ENCODE peak calls at places on chromosomes 16 and 17, in ten cellular contexts. T, Z, X, D, E, V, N, S, U and C are unnamed samples.

GRCh38 chr16:88319116-88319965 is 63.4 kb upstream of the ZNF469 start:
- DNase-seq in S (no peak), Z (no peak), T (no peak), U (no peak), E (no peak), N (no peak), D (no peak), X (no peak), V (no peak), C (no peak)

GRCh38 chr17:153851-154250 is 16.5 kb downstream of the SCGB1C2 start:
- DNase-seq in S (no peak), N (no peak), T (no peak), Z (no peak), V (no peak), X (no peak), E (no peak), U (no peak), D (no peak), C (no peak)

GRCh38 chr17:2056221-2057129 is 1.6 kb downstream of the HIC1 start:
- DNase-seq in S (no peak), E (no peak), N (no peak), X (no peak), Z (no peak), U (no peak), V (peak; percentile 72), T (peak; percentile 49), D (no peak), C (peak; percentile 28)

GRCh38 chr17:80844418-80844990 is 147.1 kb upstream of the CHMP6 start:
- DNase-seq in U (no peak), X (no peak), Z (no peak), E (no peak), D (no peak), S (no peak), N (no peak), T (no peak), V (no peak), C (no peak)

GRCh38 chr16:24505959-24506358 is 33.4 kb upstream of the RBBP6 start:
- DNase-seq in X (no peak), D (no peak), U (no peak), V (no peak), E (no peak), Z (no peak), S (no peak), N (no peak), T (no peak), C (no peak)

GRCh38 chr17:21214777-21215541 is 998 bp upstream of the TMEM11 start:
- DNase-seq in D (no peak), S (peak; percentile 33), X (no peak), N (no peak), V (no peak), T (peak; percentile 54), E (no peak), U (no peak), Z (no peak), C (peak; percentile 31)

GRCh38 chr16:69595127-69596036 is 29.6 kb downstream of the NFAT5 start:
- DNase-seq in N (no peak), T (no peak), S (no peak), X (no peak), E (no peak), Z (no peak), D (no peak), U (no peak), V (peak; percentile 82), C (no peak)

GRCh38 chr16:88383401-88384221 is 852 bp downstream of the ZNF469 start:
- DNase-seq in E (no peak), Z (no peak), U (no peak), D (no peak), V (peak; percentile 50), T (peak; percentile 51), N (no peak), X (no peak), S (no peak), C (no peak)

GRCh38 chr17:28570716-28571254 is 539 bp downstream of the PIGS start:
- DNase-seq in S (peak; percentile 38), X (no peak), T (peak; percentile 55), V (peak; percentile 13), D (no peak), Z (no peak), U (peak; percentile 73), N (peak; percentile 69), E (no peak), C (no peak)

GRCh38 chr16:63904182-63904581 is 1217.7 kb downstream of the CDH11 start:
- DNase-seq in U (no peak), E (no peak), D (no peak), N (no peak), X (no peak), T (no peak), V (no peak), Z (no peak), S (no peak), C (no peak)

GRCh38 chr17:34177642-34178041 is 77.4 kb upstream of the CCL2 start:
- DNase-seq in V (peak; percentile 79), S (no peak), E (no peak), U (no peak), X (no peak), D (no peak), N (no peak), T (no peak), Z (no peak), C (no peak)

GRCh38 chr17:73285603-73285908 is 23.9 kb upstream of the CPSF4L start:
- DNase-seq in N (no peak), V (no peak), Z (no peak), S (no peak), X (no peak), D (no peak), U (no peak), E (no peak), T (no peak), C (no peak)

GRCh38 chr17:44203731-44204452 is 4.2 kb upstream of the ATXN7L3 start:
- DNase-seq in X (no peak), S (peak; percentile 83), V (peak; percentile 71), T (peak; percentile 67), E (no peak), D (no peak), N (no peak), U (peak; percentile 50), Z (no peak), C (peak; percentile 54)

GRCh38 chr17:79659376-79659775 is 48.5 kb upstream of the RBFOX3 start:
- DNase-seq in U (no peak), D (no peak), E (no peak), N (no peak), S (no peak), V (no peak), Z (no peak), X (no peak), T (no peak), C (no peak)

GRCh38 chr17:79657861-79658810 is 47.3 kb upstream of the RBFOX3 start:
- DNase-seq in U (no peak), E (no peak), X (no peak), D (no peak), T (no peak), N (no peak), Z (no peak), S (no peak), V (no peak), C (no peak)

GRCh38 chr17:79661292-79662041 is 50.6 kb upstream of the RBFOX3 start:
- DNase-seq in Z (no peak), S (no peak), T (no peak), D (no peak), U (no peak), E (no peak), X (no peak), V (no peak), N (no peak), C (no peak)

GRCh38 chr17:79657036-79657435 is 46.2 kb upstream of the RBFOX3 start:
- DNase-seq in S (no peak), V (no peak), T (no peak), U (no peak), E (no peak), X (no peak), D (peak; percentile 1), Z (no peak), N (no peak), C (no peak)

DNA sequence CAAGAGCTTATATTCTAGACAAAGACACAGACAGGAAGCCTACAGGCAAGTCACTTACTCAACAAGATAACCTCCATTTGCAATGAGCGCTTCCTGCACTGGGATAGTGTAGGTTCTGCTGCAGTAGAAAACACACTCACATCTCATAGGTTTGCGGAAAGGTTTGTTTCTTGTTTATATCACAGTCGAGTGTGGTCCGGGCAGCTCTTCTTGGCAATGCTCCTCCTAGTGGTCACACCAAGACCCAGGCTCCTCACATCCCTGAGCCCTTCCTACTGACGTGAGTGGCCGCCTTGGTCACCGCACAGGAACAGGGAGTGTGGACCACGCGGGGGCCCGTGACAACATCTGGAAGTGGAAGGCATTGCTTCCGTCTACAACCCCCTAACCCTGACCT is 48.0 kb upstream of the RBFOX3 start:
- DNase-seq in S (peak; percentile 12), Z (no peak), U (no peak), T (peak; percentile 63), N (no peak), V (peak; percentile 28), X (no peak), E (peak; percentile 81), D (no peak), C (peak; percentile 53)
- TF ChIP-seq CTCF in S (peak; percentile 67), Z (peak; percentile 50), U (no peak), T (peak; percentile 41), N (no peak), V (peak; percentile 45), X (peak; percentile 38), E (peak; percentile 40), D (no peak), C (peak; percentile 52)

GRCh38 chr17:41974658-41975057 is 8.1 kb downstream of the CNP start:
- DNase-seq in D (no peak), N (no peak), S (no peak), Z (no peak), T (no peak), E (no peak), X (no peak), U (no peak), V (no peak), C (no peak)
- TF ChIP-seq CTCF in D (no peak), N (no peak), S (no peak), Z (no peak), T (no peak), E (no peak), X (no peak), U (no peak), V (no peak), C (no peak)

GRCh38 chr17:78422267-78422605 is 43.8 kb downstream of the PGS1 start:
- DNase-seq in V (no peak), D (no peak), X (no peak), U (no peak), T (no peak), E (no peak), Z (no peak), N (no peak), S (no peak), C (no peak)
- TF ChIP-seq CTCF in V (no peak), D (no peak), X (no peak), U (no peak), T (no peak), E (no peak), Z (no peak), N (no peak), S (no peak), C (peak; percentile 45)

DNA sequence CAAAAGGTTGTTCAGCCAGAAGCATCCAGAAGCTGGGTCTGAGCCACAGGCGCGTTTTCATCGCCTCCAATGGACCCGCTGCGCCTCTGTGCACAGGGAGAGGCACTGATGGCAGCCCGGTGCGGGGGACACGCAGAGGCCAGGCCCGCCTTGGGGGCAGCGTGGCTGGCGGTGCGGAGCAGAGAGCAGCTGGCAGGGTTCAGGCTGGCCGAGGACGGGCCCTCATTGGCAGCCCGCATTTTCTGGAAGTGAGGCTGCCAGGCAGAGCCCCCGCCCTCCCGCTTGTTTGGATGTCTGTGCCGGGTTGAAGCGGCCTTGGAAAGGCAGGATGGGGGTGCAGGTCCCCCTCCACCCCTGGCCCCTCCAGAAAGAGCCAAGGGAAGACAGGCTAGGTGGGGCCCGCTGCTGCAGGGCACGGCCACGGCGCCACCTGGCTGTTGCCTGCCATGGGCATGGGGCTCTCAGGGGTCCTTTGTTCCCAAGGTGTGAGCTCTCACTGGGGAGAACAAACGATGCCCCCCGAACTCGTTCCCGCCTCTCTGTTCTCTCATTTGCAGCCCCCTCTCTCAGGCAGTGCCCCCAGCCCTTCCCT is 18.8 kb downstream of the GSE1 start:
- DNase-seq in D (no peak), N (no peak), X (no peak), U (no peak), S (no peak), E (no peak), V (no peak), T (no peak), Z (no peak), C (no peak)
- TF ChIP-seq CTCF in D (no peak), N (no peak), X (no peak), U (no peak), S (peak; percentile 59), E (no peak), V (no peak), T (no peak), Z (no peak), C (no peak)